ENCODE peak calls at places on chromosomes 11 and 22, in four cellular contexts. N is H1, Z is K562, X is GM12878. K is an unnamed sample.

GRCh38 chr11:71080239-71081097 is 171.9 kb downstream of the SHANK2 start:
- DNase-seq in N (peak; percentile 46), Z (peak; percentile 60), X (peak; percentile 17), K (peak; percentile 58)

GRCh38 chr22:37763012-37763411 is 44.7 kb upstream of the GCAT start:
- DNase-seq in X (no peak), N (no peak), Z (no peak), K (no peak)

GRCh38 chr22:30636226-30637077 is 871 bp downstream of the SLC35E4 start:
- DNase-seq in X (no peak), Z (no peak), N (no peak), K (no peak)

GRCh38 chr11:75337195-75337654 is 14.2 kb downstream of the ARRB1 start:
- DNase-seq in Z (no peak), X (no peak), N (no peak), K (peak; percentile 60)

GRCh38 chr11:2814751-2815150 is 70.8 kb downstream of the CDKN1C start:
- DNase-seq in Z (no peak), N (no peak), X (no peak), K (no peak)

GRCh38 chr22:42769574-42770447 is 49.1 kb upstream of the A4GALT start:
- DNase-seq in Z (peak; percentile 44), N (no peak), X (peak; percentile 44), K (peak; percentile 95)

GRCh38 chr11:116703421-116703820 is 69.4 kb downstream of the BUD13 start:
- DNase-seq in N (no peak), Z (no peak), X (no peak), K (no peak)

GRCh38 chr22:44710474-44711235 is 8.7 kb downstream of the PRR5 start:
- DNase-seq in Z (peak; percentile 15), N (no peak), X (no peak), K (no peak)

GRCh38 chr11:108340958-108341357 is 118.1 kb downstream of the ATM start:
- DNase-seq in Z (peak; percentile 39), X (no peak), N (peak; percentile 7), K (no peak)

GRCh38 chr11:72085836-72086475 is 5.3 kb downstream of the LRRC51 start:
- DNase-seq in X (no peak), N (no peak), Z (peak; percentile 11), K (no peak)

GRCh38 chr11:74932797-74933196 is 16.1 kb downstream of the XRRA1 start:
- DNase-seq in Z (no peak), N (no peak), X (no peak), K (peak; percentile 95)

GRCh38 chr11:109789911-109790310 is 303.3 kb upstream of the ZC3H12C start:
- DNase-seq in N (no peak), X (no peak), Z (no peak), K (peak; percentile 28)

GRCh38 chr11:18769802-18770456 is 21.7 kb downstream of the PTPN5 start:
- DNase-seq in Z (no peak), N (no peak), X (peak; percentile 66), K (no peak)

GRCh38 chr11:61697093-61697492 is 16.9 kb downstream of the DAGLA start:
- DNase-seq in X (no peak), Z (no peak), N (no peak), K (no peak)

GRCh38 chr11:16605440-16605970 is 132.9 kb upstream of the C11orf58 start:
- DNase-seq in N (no peak), Z (peak; percentile 50), X (no peak), K (peak; percentile 44)

GRCh38 chr11:2383823-2384722 is 7.0 kb downstream of the CD81 start:
- DNase-seq in Z (peak; percentile 89), N (no peak), X (peak; percentile 39), K (no peak)

GRCh38 chr22:48744967-48745841 is 1082.5 kb downstream of the BRD1 start:
- DNase-seq in N (no peak), Z (no peak), X (no peak), K (no peak)

GRCh38 chr11:60985991-60986915 is 14.8 kb downstream of the CD6 start:
- DNase-seq in Z (no peak), X (no peak), N (no peak), K (peak; percentile 46)

GRCh38 chr11:111520565-111520964 is 6.0 kb downstream of the HOATZ start:
- DNase-seq in Z (no peak), X (no peak), N (no peak), K (peak; percentile 65)

GRCh38 chr22:46917702-46918101 is 155.3 kb downstream of the TBC1D22A start:
- DNase-seq in X (no peak), Z (no peak), N (no peak), K (no peak)

GRCh38 chr22:20970939-20971657 is 4.0 kb downstream of the AIFM3 start:
- DNase-seq in Z (no peak), N (no peak), X (no peak), K (no peak)

GRCh38 chr11:118042791-118043190 is 34.1 kb upstream of the TMPRSS4 start:
- DNase-seq in X (no peak), N (no peak), Z (no peak), K (no peak)

GRCh38 chr11:62850911-62851806 is 11.8 kb upstream of the WDR74 start:
- DNase-seq in Z (no peak), N (no peak), X (no peak), K (no peak)

GRCh38 chr11:75380716-75381420 is 18.4 kb upstream of the RPS3 start:
- DNase-seq in N (no peak), Z (no peak), X (no peak), K (no peak)

GRCh38 chr11:12285811-12286222 is 91.6 kb upstream of the PARVA start:
- DNase-seq in X (no peak), Z (no peak), N (no peak), K (peak; percentile 45)

GRCh38 chr11:73321342-73322110 is 13.4 kb downstream of the ARHGEF17 start:
- DNase-seq in X (no peak), N (no peak), Z (no peak), K (peak; percentile 84)

GRCh38 chr11:13669544-13670488 is 1.3 kb downstream of the FAR1 start:
- DNase-seq in N (no peak), X (no peak), Z (no peak), K (no peak)

GRCh38 chr11:46382644-46383403 is 1.4 kb downstream of the MDK start:
- DNase-seq in N (no peak), X (no peak), Z (peak; percentile 68), K (peak; percentile 46)

GRCh38 chr11:71580057-71581003 is 2.3 kb downstream of the KRTAP5-11 start:
- DNase-seq in Z (peak; percentile 62), X (no peak), N (peak; percentile 31), K (peak; percentile 72)

GRCh38 chr11:96000064-96000463 is 76.2 kb upstream of the MTMR2 start:
- DNase-seq in N (no peak), X (no peak), Z (no peak), K (no peak)

GRCh38 chr11:93842034-93842433 is 8.4 kb downstream of the VSTM5 start:
- DNase-seq in N (no peak), X (no peak), Z (no peak), K (no peak)

GRCh38 chr22:32855023-32855756 is 53.7 kb downstream of the TIMP3 start:
- DNase-seq in N (no peak), X (no peak), Z (no peak), K (no peak)

GRCh38 chr11:73265278-73265810 is 6.8 kb upstream of the P2RY6 start:
- DNase-seq in N (no peak), X (no peak), Z (no peak), K (no peak)

GRCh38 chr22:42768385-42769035 is 47.8 kb upstream of the A4GALT start:
- DNase-seq in N (no peak), X (no peak), Z (no peak), K (no peak)

DNA sequence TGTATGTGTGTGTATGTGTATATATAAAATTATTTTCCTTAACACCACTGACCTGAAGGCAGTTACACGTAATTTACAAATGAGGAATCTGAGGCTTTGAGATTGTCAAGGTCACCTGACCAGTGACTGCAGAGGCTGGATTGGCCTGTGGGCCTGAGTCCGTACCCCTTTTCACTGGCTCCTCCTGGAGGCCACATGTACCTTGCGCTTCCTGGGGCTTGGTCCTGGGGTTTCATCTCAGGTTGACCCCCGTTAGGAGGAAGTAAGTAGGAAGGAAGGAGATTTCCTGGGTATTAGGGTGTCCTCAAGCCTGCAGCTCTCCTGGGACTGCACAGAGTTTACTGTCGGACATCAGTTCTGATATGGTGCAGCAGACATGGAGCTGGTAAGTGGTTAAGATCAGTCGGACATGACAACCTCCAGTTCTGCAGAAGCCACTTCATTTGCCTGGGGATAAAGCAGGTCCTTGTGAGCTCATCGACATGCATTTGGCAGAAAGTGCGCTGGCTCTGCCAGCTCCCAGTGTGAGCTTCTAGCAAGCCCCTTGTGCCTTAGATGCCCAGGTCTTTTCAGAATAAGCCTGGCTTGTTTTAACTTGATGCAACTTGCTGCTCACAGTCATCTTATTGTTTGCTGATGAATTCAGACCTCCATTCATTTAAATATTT is 36.6 kb downstream of the ST3GAL4 start:
- DNase-seq in X (peak; percentile 35), N (no peak), Z (peak; percentile 52), K (no peak)
- TF ChIP-seq RAD21 in X (peak; percentile 29), N (peak; percentile 63), Z (peak; percentile 81), K (no peak)

DNA sequence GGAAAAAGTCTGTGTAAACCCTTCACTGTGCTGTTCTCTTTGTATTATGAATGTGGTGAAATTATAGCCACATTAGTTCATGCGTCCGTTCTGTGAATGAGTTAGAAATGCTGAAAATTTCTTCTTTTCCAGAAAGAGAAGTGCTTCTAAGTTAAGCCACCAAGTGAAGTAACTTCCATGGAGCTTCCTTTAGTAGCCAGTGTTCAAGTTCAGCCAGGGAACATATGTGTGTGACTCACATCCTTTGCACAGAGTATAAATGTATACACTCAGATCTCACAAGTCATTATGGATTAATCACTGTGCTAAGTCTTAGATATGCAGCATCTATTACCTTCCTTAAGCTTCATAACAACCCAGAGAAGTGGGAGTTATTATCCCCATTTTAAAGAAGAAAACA is 3.1 kb upstream of the MMP8 start:
- DNase-seq in X (no peak), N (no peak), Z (no peak), K (peak; percentile 96)
- TF ChIP-seq CHD1 in X (no peak), N (no peak), Z (no peak), K (no peak)

GRCh38 chr11:133834399-133835257 is 10.7 kb downstream of the SPATA19 start:
- DNase-seq in Z (no peak), N (no peak), X (no peak), K (no peak)
- TF ChIP-seq RAD21 in Z (no peak), N (no peak), X (no peak), K (no peak)

GRCh38 chr11:65643971-65644370 is 6.1 kb downstream of the SIPA1 start:
- DNase-seq in X (no peak), N (no peak), Z (peak; percentile 63), K (no peak)
- TF ChIP-seq CHD1 in X (no peak), N (no peak), Z (no peak), K (no peak)

GRCh38 chr11:44950625-44951472 is at the start of gene TP53I11:
- DNase-seq in X (no peak), Z (peak; percentile 77), N (no peak), K (peak; percentile 60)
- TF ChIP-seq RAD21 in X (no peak), Z (no peak), N (peak; percentile 28), K (no peak)

GRCh38 chr11:79052539-79052938 is 388.3 kb downstream of the TENM4 start:
- DNase-seq in X (no peak), Z (peak; percentile 19), N (no peak), K (no peak)
- TF ChIP-seq CHD1 in X (no peak), Z (no peak), N (no peak), K (no peak)